ENCODE peak calls at places on chromosome 15, in six cellular contexts. One of them, this sample, is unnamed.

GRCh38 chr15:74664028-74664616 is 31.7 kb downstream of the EDC3 start:
- DNase-seq in IMR-90: peak; percentile 75
- DNase-seq in spleen: no peak
- DNase-seq in uterus: peak; percentile 24
- DNase-seq in stomach: peak; percentile 80
- DNase-seq in adrenal gland: peak; percentile 32
- DNase-seq in this sample: peak; percentile 58

GRCh38 chr15:55327392-55327791 is 8.4 kb downstream of the PIGB start:
- DNase-seq in IMR-90: no peak
- DNase-seq in spleen: no peak
- DNase-seq in uterus: no peak
- DNase-seq in stomach: no peak
- DNase-seq in adrenal gland: no peak
- DNase-seq in this sample: no peak

GRCh38 chr15:75228787-75229186 is 27.1 kb downstream of the C15orf39 start:
- DNase-seq in IMR-90: no peak
- DNase-seq in spleen: peak; percentile 61
- DNase-seq in uterus: no peak
- DNase-seq in stomach: no peak
- DNase-seq in adrenal gland: peak; percentile 5
- DNase-seq in this sample: no peak

GRCh38 chr15:25739687-25740121 is 123.4 kb downstream of the ATP10A start:
- DNase-seq in IMR-90: peak; percentile 64
- DNase-seq in spleen: no peak
- DNase-seq in uterus: no peak
- DNase-seq in stomach: no peak
- DNase-seq in adrenal gland: no peak
- DNase-seq in this sample: no peak

GRCh38 chr15:27095809-27096580 is 125.0 kb downstream of the GABRG3 start:
- DNase-seq in IMR-90: no peak
- DNase-seq in spleen: no peak
- DNase-seq in uterus: no peak
- DNase-seq in stomach: no peak
- DNase-seq in adrenal gland: no peak
- DNase-seq in this sample: no peak

GRCh38 chr15:74463634-74464033 is 2.7 kb upstream of the UBL7 start:
- DNase-seq in IMR-90: no peak
- DNase-seq in spleen: no peak
- DNase-seq in uterus: no peak
- DNase-seq in stomach: no peak
- DNase-seq in adrenal gland: no peak
- DNase-seq in this sample: no peak

GRCh38 chr15:71251548-71252035 is 136.3 kb downstream of the THSD4 start:
- DNase-seq in IMR-90: no peak
- DNase-seq in spleen: no peak
- DNase-seq in uterus: no peak
- DNase-seq in stomach: no peak
- DNase-seq in adrenal gland: peak; percentile 43
- DNase-seq in this sample: no peak

GRCh38 chr15:89111961-89112340 is 23.7 kb downstream of the ABHD2 start:
- DNase-seq in IMR-90: no peak
- DNase-seq in spleen: no peak
- DNase-seq in uterus: no peak
- DNase-seq in stomach: no peak
- DNase-seq in adrenal gland: no peak
- DNase-seq in this sample: no peak

GRCh38 chr15:48021336-48022086 is 99.3 kb upstream of the SLC24A5 start:
- DNase-seq in IMR-90: peak; percentile 4
- DNase-seq in spleen: no peak
- DNase-seq in uterus: no peak
- DNase-seq in stomach: no peak
- DNase-seq in adrenal gland: no peak
- DNase-seq in this sample: no peak

GRCh38 chr15:77506311-77507150 is 85.8 kb downstream of the HMG20A start:
- DNase-seq in IMR-90: no peak
- DNase-seq in spleen: peak; percentile 89
- DNase-seq in uterus: peak; percentile 40
- DNase-seq in stomach: peak; percentile 61
- DNase-seq in adrenal gland: peak; percentile 48
- DNase-seq in this sample: peak; percentile 38

GRCh38 chr15:63069616-63069952 is 27.0 kb downstream of the TPM1 start:
- DNase-seq in IMR-90: no peak
- DNase-seq in spleen: no peak
- DNase-seq in uterus: no peak
- DNase-seq in stomach: no peak
- DNase-seq in adrenal gland: no peak
- DNase-seq in this sample: no peak

GRCh38 chr15:74434260-74434915 is 630 bp upstream of the SEMA7A start:
- DNase-seq in IMR-90: peak; percentile 15
- DNase-seq in spleen: no peak
- DNase-seq in uterus: no peak
- DNase-seq in stomach: no peak
- DNase-seq in adrenal gland: no peak
- DNase-seq in this sample: no peak

GRCh38 chr15:58666957-58667356 is 82.5 kb downstream of the ADAM10 start:
- DNase-seq in IMR-90: peak; percentile 62
- DNase-seq in spleen: no peak
- DNase-seq in uterus: no peak
- DNase-seq in stomach: no peak
- DNase-seq in adrenal gland: no peak
- DNase-seq in this sample: no peak

GRCh38 chr15:47422901-47423300 is 294.4 kb upstream of the SEMA6D start:
- DNase-seq in IMR-90: peak; percentile 42
- DNase-seq in spleen: no peak
- DNase-seq in uterus: no peak
- DNase-seq in stomach: no peak
- DNase-seq in adrenal gland: no peak
- DNase-seq in this sample: no peak

GRCh38 chr15:40506964-40507571 is 36.3 kb downstream of the CHST14 start:
- DNase-seq in IMR-90: peak; percentile 64
- DNase-seq in spleen: peak; percentile 87
- DNase-seq in uterus: peak; percentile 80
- DNase-seq in stomach: peak; percentile 78
- DNase-seq in adrenal gland: peak; percentile 88
- DNase-seq in this sample: peak; percentile 82

GRCh38 chr15:60257760-60258159 is 140.0 kb downstream of the ANXA2 start:
- DNase-seq in IMR-90: no peak
- DNase-seq in spleen: no peak
- DNase-seq in uterus: no peak
- DNase-seq in stomach: no peak
- DNase-seq in adrenal gland: no peak
- DNase-seq in this sample: no peak

GRCh38 chr15:25470230-25470629 is 31.4 kb upstream of the UBE3A start:
- DNase-seq in IMR-90: no peak
- DNase-seq in spleen: no peak
- DNase-seq in uterus: no peak
- DNase-seq in stomach: no peak
- DNase-seq in adrenal gland: no peak
- DNase-seq in this sample: no peak

GRCh38 chr15:67433495-67434099 is 87.3 kb upstream of the C15orf61 start:
- DNase-seq in IMR-90: peak; percentile 59
- DNase-seq in spleen: no peak
- DNase-seq in uterus: peak; percentile 38
- DNase-seq in stomach: peak; percentile 64
- DNase-seq in adrenal gland: peak; percentile 42
- DNase-seq in this sample: no peak

GRCh38 chr15:60592386-60593339 is 113.7 kb upstream of the ICE2 start:
- DNase-seq in IMR-90: peak; percentile 68
- DNase-seq in spleen: peak; percentile 96
- DNase-seq in uterus: peak; percentile 82
- DNase-seq in stomach: peak; percentile 86
- DNase-seq in adrenal gland: peak; percentile 94
- DNase-seq in this sample: peak; percentile 94

GRCh38 chr15:72999586-72999985 is 52.7 kb upstream of the NEO1 start:
- DNase-seq in IMR-90: no peak
- DNase-seq in spleen: no peak
- DNase-seq in uterus: no peak
- DNase-seq in stomach: no peak
- DNase-seq in adrenal gland: no peak
- DNase-seq in this sample: no peak

GRCh38 chr15:76863123-76863522 is 42.0 kb downstream of the SCAPER start:
- DNase-seq in IMR-90: no peak
- DNase-seq in spleen: no peak
- DNase-seq in uterus: no peak
- DNase-seq in stomach: no peak
- DNase-seq in adrenal gland: no peak
- DNase-seq in this sample: no peak

GRCh38 chr15:55741592-55742497 is 1.1 kb downstream of the PRTG start:
- DNase-seq in IMR-90: no peak
- DNase-seq in spleen: no peak
- DNase-seq in uterus: peak; percentile 24
- DNase-seq in stomach: no peak
- DNase-seq in adrenal gland: peak; percentile 52
- DNase-seq in this sample: peak; percentile 20

GRCh38 chr15:45442497-45443135 is 64.3 kb upstream of the GATM start:
- DNase-seq in IMR-90: peak; percentile 78
- DNase-seq in spleen: peak; percentile 3
- DNase-seq in uterus: no peak
- DNase-seq in stomach: no peak
- DNase-seq in adrenal gland: no peak
- DNase-seq in this sample: no peak

GRCh38 chr15:78130466-78131294 is 565 bp downstream of the CIB2 start:
- DNase-seq in IMR-90: no peak
- DNase-seq in spleen: no peak
- DNase-seq in uterus: no peak
- DNase-seq in stomach: no peak
- DNase-seq in adrenal gland: peak; percentile 23
- DNase-seq in this sample: peak; percentile 46

GRCh38 chr15:69713726-69714559 is 261.3 kb downstream of the RPLP1 start:
- DNase-seq in IMR-90: no peak
- DNase-seq in spleen: peak; percentile 79
- DNase-seq in uterus: no peak
- DNase-seq in stomach: no peak
- DNase-seq in adrenal gland: no peak
- DNase-seq in this sample: no peak

GRCh38 chr15:73756947-73757513 is 3.9 kb upstream of the INSYN1 start:
- DNase-seq in IMR-90: no peak
- DNase-seq in spleen: no peak
- DNase-seq in uterus: no peak
- DNase-seq in stomach: no peak
- DNase-seq in adrenal gland: no peak
- DNase-seq in this sample: no peak

GRCh38 chr15:97036301-97036700 is 705.8 kb downstream of the NR2F2 start:
- DNase-seq in IMR-90: no peak
- DNase-seq in spleen: no peak
- DNase-seq in uterus: no peak
- DNase-seq in stomach: no peak
- DNase-seq in adrenal gland: no peak
- DNase-seq in this sample: no peak

GRCh38 chr15:31155136-31155535 is 53.6 kb upstream of the TRPM1 start:
- DNase-seq in IMR-90: no peak
- DNase-seq in spleen: peak; percentile 57
- DNase-seq in uterus: no peak
- DNase-seq in stomach: no peak
- DNase-seq in adrenal gland: no peak
- DNase-seq in this sample: no peak

GRCh38 chr15:31153531-31153930 is 52.0 kb upstream of the TRPM1 start:
- DNase-seq in IMR-90: no peak
- DNase-seq in spleen: no peak
- DNase-seq in uterus: no peak
- DNase-seq in stomach: no peak
- DNase-seq in adrenal gland: no peak
- DNase-seq in this sample: no peak

GRCh38 chr15:31156808-31157207 is 55.3 kb upstream of the TRPM1 start:
- DNase-seq in IMR-90: no peak
- DNase-seq in spleen: no peak
- DNase-seq in uterus: no peak
- DNase-seq in stomach: no peak
- DNase-seq in adrenal gland: no peak
- DNase-seq in this sample: no peak

GRCh38 chr15:31157644-31158069 is 56.1 kb upstream of the TRPM1 start:
- DNase-seq in IMR-90: no peak
- DNase-seq in spleen: peak; percentile 17
- DNase-seq in uterus: no peak
- DNase-seq in stomach: peak; percentile 57
- DNase-seq in adrenal gland: peak; percentile 24
- DNase-seq in this sample: peak; percentile 89

GRCh38 chr15:31156226-31156625 is 54.7 kb upstream of the TRPM1 start:
- DNase-seq in IMR-90: no peak
- DNase-seq in spleen: no peak
- DNase-seq in uterus: no peak
- DNase-seq in stomach: no peak
- DNase-seq in adrenal gland: no peak
- DNase-seq in this sample: no peak
- H3K9me3 ChIP-seq in IMR-90: no peaks in the 10 kb centered on the region
- H3K9me3 ChIP-seq in spleen: no peaks in the 10 kb centered on the region
- H3K9me3 ChIP-seq in uterus: no peaks in the 10 kb centered on the region
- H3K9me3 ChIP-seq in stomach: no peaks in the 10 kb centered on the region
- H3K9me3 ChIP-seq in adrenal gland: no peaks in the 10 kb centered on the region
- H3K9me3 ChIP-seq in this sample: no peaks in the 10 kb centered on the region

GRCh38 chr15:85033148-85033547 is 51.5 kb downstream of the PDE8A start:
- DNase-seq in IMR-90: no peak
- DNase-seq in spleen: no peak
- DNase-seq in uterus: no peak
- DNase-seq in stomach: no peak
- DNase-seq in adrenal gland: no peak
- DNase-seq in this sample: no peak

GRCh38 chr15:85035980-85036379 is 54.3 kb downstream of the PDE8A start:
- DNase-seq in IMR-90: no peak
- DNase-seq in spleen: no peak
- DNase-seq in uterus: no peak
- DNase-seq in stomach: no peak
- DNase-seq in adrenal gland: no peak
- DNase-seq in this sample: no peak

GRCh38 chr15:85041230-85041629 is 59.6 kb downstream of the PDE8A start:
- DNase-seq in IMR-90: no peak
- DNase-seq in spleen: no peak
- DNase-seq in uterus: no peak
- DNase-seq in stomach: no peak
- DNase-seq in adrenal gland: no peak
- DNase-seq in this sample: no peak

GRCh38 chr15:85036716-85037115 is 55.1 kb downstream of the PDE8A start:
- DNase-seq in IMR-90: no peak
- DNase-seq in spleen: no peak
- DNase-seq in uterus: no peak
- DNase-seq in stomach: no peak
- DNase-seq in adrenal gland: no peak
- DNase-seq in this sample: no peak

GRCh38 chr15:85037617-85038016 is 56.0 kb downstream of the PDE8A start:
- DNase-seq in IMR-90: no peak
- DNase-seq in spleen: no peak
- DNase-seq in uterus: no peak
- DNase-seq in stomach: no peak
- DNase-seq in adrenal gland: no peak
- DNase-seq in this sample: no peak
- TF ChIP-seq POLR2A in IMR-90: no peak
- TF ChIP-seq POLR2A in spleen: no peak
- TF ChIP-seq POLR2A in uterus: no peak
- TF ChIP-seq POLR2A in stomach: no peak
- TF ChIP-seq POLR2A in adrenal gland: no peak
- TF ChIP-seq POLR2A in this sample: no peak

GRCh38 chr15:49847937-49848823 is 227.3 kb downstream of the DTWD1 start:
- DNase-seq in IMR-90: peak; percentile 99
- DNase-seq in spleen: no peak
- DNase-seq in uterus: no peak
- DNase-seq in stomach: no peak
- DNase-seq in adrenal gland: no peak
- DNase-seq in this sample: no peak
- H3K4me3 ChIP-seq in IMR-90: no peak overlapping the region
- H3K4me3 ChIP-seq in spleen: no peak overlapping the region
- H3K4me3 ChIP-seq in uterus: no peak overlapping the region
- H3K4me3 ChIP-seq in stomach: no peak overlapping the region
- H3K4me3 ChIP-seq in adrenal gland: no peak overlapping the region
- H3K4me3 ChIP-seq in this sample: no peak overlapping the region

GRCh38 chr15:101233651-101234281 is 18.1 kb downstream of the CHSY1 start:
- DNase-seq in IMR-90: no peak
- DNase-seq in spleen: no peak
- DNase-seq in uterus: no peak
- DNase-seq in stomach: no peak
- DNase-seq in adrenal gland: no peak
- DNase-seq in this sample: no peak
- H3K9me3 ChIP-seq in IMR-90: no peaks in the 10 kb centered on the region
- H3K9me3 ChIP-seq in spleen: peaks cover 9% of the 10 kb centered on the region
- H3K9me3 ChIP-seq in uterus: no peaks in the 10 kb centered on the region
- H3K9me3 ChIP-seq in stomach: peaks cover 2% of the 10 kb centered on the region
- H3K9me3 ChIP-seq in adrenal gland: no peaks in the 10 kb centered on the region
- H3K9me3 ChIP-seq in this sample: no peaks in the 10 kb centered on the region

This sample was measured in right lobe of liver.